ENCODE peak calls at places on chromosomes 5 and 9, in five cellular contexts. One of them, this sample, is unnamed.

GRCh38 chr5:387491-388265 is 55.3 kb upstream of the EXOC3 start:
- DNase-seq in Panc1: no peak
- DNase-seq in thyroid gland: no peak
- DNase-seq in uterus: no peak
- DNase-seq in CD8-positive, alpha-beta memory T cell: no peak
- DNase-seq in this sample: no peak

GRCh38 chr5:110900829-110901228 is 162.0 kb downstream of the SLC25A46 start:
- DNase-seq in Panc1: peak; percentile 73
- DNase-seq in thyroid gland: no peak
- DNase-seq in uterus: no peak
- DNase-seq in CD8-positive, alpha-beta memory T cell: no peak
- DNase-seq in this sample: no peak

GRCh38 chr5:123157797-123158528 is 68.9 kb downstream of the PRDM6 start:
- DNase-seq in Panc1: no peak
- DNase-seq in thyroid gland: no peak
- DNase-seq in uterus: no peak
- DNase-seq in CD8-positive, alpha-beta memory T cell: no peak
- DNase-seq in this sample: peak; percentile 61

GRCh38 chr9:69898714-69899209 is 78.1 kb downstream of the CFAP95 start:
- DNase-seq in Panc1: no peak
- DNase-seq in thyroid gland: no peak
- DNase-seq in uterus: no peak
- DNase-seq in CD8-positive, alpha-beta memory T cell: no peak
- DNase-seq in this sample: no peak

GRCh38 chr5:54311178-54311811 is 922 bp upstream of the ARL15 start:
- DNase-seq in Panc1: no peak
- DNase-seq in thyroid gland: peak; percentile 12
- DNase-seq in uterus: no peak
- DNase-seq in CD8-positive, alpha-beta memory T cell: no peak
- DNase-seq in this sample: peak; percentile 47

GRCh38 chr5:38923661-38924451 is 78.0 kb downstream of the OSMR start:
- DNase-seq in Panc1: no peak
- DNase-seq in thyroid gland: no peak
- DNase-seq in uterus: no peak
- DNase-seq in CD8-positive, alpha-beta memory T cell: no peak
- DNase-seq in this sample: no peak

GRCh38 chr5:116418016-116418415 is 156.6 kb downstream of the SEMA6A start:
- DNase-seq in Panc1: no peak
- DNase-seq in thyroid gland: no peak
- DNase-seq in uterus: no peak
- DNase-seq in CD8-positive, alpha-beta memory T cell: no peak
- DNase-seq in this sample: no peak

GRCh38 chr5:94385767-94386166 is 232.6 kb downstream of the KIAA0825 start:
- DNase-seq in Panc1: no peak
- DNase-seq in thyroid gland: no peak
- DNase-seq in uterus: no peak
- DNase-seq in CD8-positive, alpha-beta memory T cell: no peak
- DNase-seq in this sample: no peak

GRCh38 chr9:16732546-16732945 is 137.9 kb downstream of the BNC2 start:
- DNase-seq in Panc1: no peak
- DNase-seq in thyroid gland: no peak
- DNase-seq in uterus: no peak
- DNase-seq in CD8-positive, alpha-beta memory T cell: no peak
- DNase-seq in this sample: no peak

GRCh38 chr9:85740821-85741111 is 988 bp downstream of the AGTPBP1 start:
- DNase-seq in Panc1: no peak
- DNase-seq in thyroid gland: no peak
- DNase-seq in uterus: no peak
- DNase-seq in CD8-positive, alpha-beta memory T cell: no peak
- DNase-seq in this sample: no peak

GRCh38 chr9:93010056-93010455 is 48.4 kb upstream of the SUSD3 start:
- DNase-seq in Panc1: no peak
- DNase-seq in thyroid gland: no peak
- DNase-seq in uterus: no peak
- DNase-seq in CD8-positive, alpha-beta memory T cell: no peak
- DNase-seq in this sample: no peak

GRCh38 chr5:139038618-139039305 is 159.4 kb downstream of the SIL1 start:
- DNase-seq in Panc1: no peak
- DNase-seq in thyroid gland: no peak
- DNase-seq in uterus: no peak
- DNase-seq in CD8-positive, alpha-beta memory T cell: no peak
- DNase-seq in this sample: no peak

GRCh38 chr9:136018257-136019031 is 57.3 kb upstream of the UBAC1 start:
- DNase-seq in Panc1: no peak
- DNase-seq in thyroid gland: no peak
- DNase-seq in uterus: peak; percentile 13
- DNase-seq in CD8-positive, alpha-beta memory T cell: no peak
- DNase-seq in this sample: no peak

GRCh38 chr9:111897831-111898144 is 1.2 kb downstream of the UGCG start:
- DNase-seq in Panc1: no peak
- DNase-seq in thyroid gland: no peak
- DNase-seq in uterus: no peak
- DNase-seq in CD8-positive, alpha-beta memory T cell: no peak
- DNase-seq in this sample: peak; percentile 42

GRCh38 chr5:58019614-58020013 is 440.3 kb downstream of the PLK2 start:
- DNase-seq in Panc1: no peak
- DNase-seq in thyroid gland: peak; percentile 30
- DNase-seq in uterus: peak; percentile 20
- DNase-seq in CD8-positive, alpha-beta memory T cell: no peak
- DNase-seq in this sample: peak; percentile 83

GRCh38 chr9:14313378-14313940 is 482 bp downstream of the NFIB start:
- DNase-seq in Panc1: no peak
- DNase-seq in thyroid gland: peak; percentile 30
- DNase-seq in uterus: no peak
- DNase-seq in CD8-positive, alpha-beta memory T cell: no peak
- DNase-seq in this sample: peak; percentile 68

GRCh38 chr9:127178646-127179632 is 56.5 kb upstream of the ANGPTL2 start:
- DNase-seq in Panc1: no peak
- DNase-seq in thyroid gland: peak; percentile 33
- DNase-seq in uterus: peak; percentile 32
- DNase-seq in CD8-positive, alpha-beta memory T cell: no peak
- DNase-seq in this sample: no peak

GRCh38 chr5:31663519-31663918 is 24.6 kb downstream of the PDZD2 start:
- DNase-seq in Panc1: no peak
- DNase-seq in thyroid gland: no peak
- DNase-seq in uterus: no peak
- DNase-seq in CD8-positive, alpha-beta memory T cell: no peak
- DNase-seq in this sample: peak; percentile 44

GRCh38 chr5:96601811-96602244 is 60.3 kb upstream of the CAST start:
- DNase-seq in Panc1: peak; percentile 67
- DNase-seq in thyroid gland: peak; percentile 19
- DNase-seq in uterus: peak; percentile 20
- DNase-seq in CD8-positive, alpha-beta memory T cell: peak; percentile 62
- DNase-seq in this sample: peak; percentile 78

GRCh38 chr5:88674262-88675158 is 208.5 kb downstream of the MEF2C start:
- DNase-seq in Panc1: no peak
- DNase-seq in thyroid gland: no peak
- DNase-seq in uterus: no peak
- DNase-seq in CD8-positive, alpha-beta memory T cell: no peak
- DNase-seq in this sample: peak; percentile 56

GRCh38 chr5:152625696-152626095 is 220.6 kb upstream of the NMUR2 start:
- DNase-seq in Panc1: no peak
- DNase-seq in thyroid gland: no peak
- DNase-seq in uterus: no peak
- DNase-seq in CD8-positive, alpha-beta memory T cell: no peak
- DNase-seq in this sample: no peak

GRCh38 chr5:105132578-105132977 is 1570.0 kb upstream of the NUDT12 start:
- DNase-seq in Panc1: no peak
- DNase-seq in thyroid gland: no peak
- DNase-seq in uterus: no peak
- DNase-seq in CD8-positive, alpha-beta memory T cell: no peak
- DNase-seq in this sample: no peak

GRCh38 chr9:36165766-36166149 is 3.4 kb upstream of the CCIN start:
- DNase-seq in Panc1: no peak
- DNase-seq in thyroid gland: no peak
- DNase-seq in uterus: no peak
- DNase-seq in CD8-positive, alpha-beta memory T cell: no peak
- DNase-seq in this sample: peak; percentile 45

GRCh38 chr9:109382182-109382581 is 61.3 kb upstream of the EPB41L4B start:
- DNase-seq in Panc1: no peak
- DNase-seq in thyroid gland: no peak
- DNase-seq in uterus: no peak
- DNase-seq in CD8-positive, alpha-beta memory T cell: no peak
- DNase-seq in this sample: no peak

GRCh38 chr5:141742866-141743651 is 61.0 kb upstream of the ARAP3 start:
- DNase-seq in Panc1: no peak
- DNase-seq in thyroid gland: peak; percentile 37
- DNase-seq in uterus: no peak
- DNase-seq in CD8-positive, alpha-beta memory T cell: no peak
- DNase-seq in this sample: peak; percentile 78

GRCh38 chr9:88197781-88198345 is 59.6 kb upstream of the SPATA31C2 start:
- DNase-seq in Panc1: peak; percentile 51
- DNase-seq in thyroid gland: no peak
- DNase-seq in uterus: no peak
- DNase-seq in CD8-positive, alpha-beta memory T cell: no peak
- DNase-seq in this sample: peak; percentile 69

GRCh38 chr5:109113608-109114007 is 296.2 kb downstream of the PJA2 start:
- DNase-seq in Panc1: no peak
- DNase-seq in thyroid gland: no peak
- DNase-seq in uterus: no peak
- DNase-seq in CD8-positive, alpha-beta memory T cell: no peak
- DNase-seq in this sample: no peak

GRCh38 chr5:154143121-154143725 is 47.3 kb upstream of the GALNT10 start:
- DNase-seq in Panc1: no peak
- DNase-seq in thyroid gland: no peak
- DNase-seq in uterus: no peak
- DNase-seq in CD8-positive, alpha-beta memory T cell: no peak
- DNase-seq in this sample: no peak

GRCh38 chr9:16368425-16369087 is 501.9 kb downstream of the BNC2 start:
- DNase-seq in Panc1: no peak
- DNase-seq in thyroid gland: no peak
- DNase-seq in uterus: no peak
- DNase-seq in CD8-positive, alpha-beta memory T cell: no peak
- DNase-seq in this sample: no peak

GRCh38 chr9:136105398-136106135 is 10.5 kb upstream of the NACC2 start:
- DNase-seq in Panc1: no peak
- DNase-seq in thyroid gland: no peak
- DNase-seq in uterus: no peak
- DNase-seq in CD8-positive, alpha-beta memory T cell: no peak
- DNase-seq in this sample: no peak

GRCh38 chr5:87110721-87111120 is 157.0 kb upstream of the RASA1 start:
- DNase-seq in Panc1: no peak
- DNase-seq in thyroid gland: no peak
- DNase-seq in uterus: no peak
- DNase-seq in CD8-positive, alpha-beta memory T cell: no peak
- DNase-seq in this sample: no peak

GRCh38 chr5:157303667-157304327 is 37.9 kb downstream of the CYFIP2 start:
- DNase-seq in Panc1: no peak
- DNase-seq in thyroid gland: peak; percentile 32
- DNase-seq in uterus: no peak
- DNase-seq in CD8-positive, alpha-beta memory T cell: peak; percentile 61
- DNase-seq in this sample: no peak

GRCh38 chr9:79687131-79687447 is 115.3 kb downstream of the TLE4 start:
- DNase-seq in Panc1: no peak
- DNase-seq in thyroid gland: no peak
- DNase-seq in uterus: no peak
- DNase-seq in CD8-positive, alpha-beta memory T cell: peak; percentile 48
- DNase-seq in this sample: no peak

GRCh38 chr5:177474845-177475562 is 1.6 kb upstream of the DBN1 start:
- DNase-seq in Panc1: no peak
- DNase-seq in thyroid gland: no peak
- DNase-seq in uterus: peak; percentile 25
- DNase-seq in CD8-positive, alpha-beta memory T cell: no peak
- DNase-seq in this sample: no peak

GRCh38 chr5:68548959-68549676 is 333.6 kb downstream of the PIK3R1 start:
- DNase-seq in Panc1: no peak
- DNase-seq in thyroid gland: no peak
- DNase-seq in uterus: peak; percentile 66
- DNase-seq in CD8-positive, alpha-beta memory T cell: no peak
- DNase-seq in this sample: no peak

GRCh38 chr5:11563822-11564221 is 340.4 kb downstream of the CTNND2 start:
- DNase-seq in Panc1: no peak
- DNase-seq in thyroid gland: no peak
- DNase-seq in uterus: no peak
- DNase-seq in CD8-positive, alpha-beta memory T cell: no peak
- DNase-seq in this sample: no peak
- H3K27ac ChIP-seq in Panc1: no peak overlapping the region
- H3K27ac ChIP-seq in thyroid gland: no peak overlapping the region
- H3K27ac ChIP-seq in uterus: no peak overlapping the region
- H3K27ac ChIP-seq in CD8-positive, alpha-beta memory T cell: no peak overlapping the region
- H3K27ac ChIP-seq in this sample: no peak overlapping the region

DNA sequence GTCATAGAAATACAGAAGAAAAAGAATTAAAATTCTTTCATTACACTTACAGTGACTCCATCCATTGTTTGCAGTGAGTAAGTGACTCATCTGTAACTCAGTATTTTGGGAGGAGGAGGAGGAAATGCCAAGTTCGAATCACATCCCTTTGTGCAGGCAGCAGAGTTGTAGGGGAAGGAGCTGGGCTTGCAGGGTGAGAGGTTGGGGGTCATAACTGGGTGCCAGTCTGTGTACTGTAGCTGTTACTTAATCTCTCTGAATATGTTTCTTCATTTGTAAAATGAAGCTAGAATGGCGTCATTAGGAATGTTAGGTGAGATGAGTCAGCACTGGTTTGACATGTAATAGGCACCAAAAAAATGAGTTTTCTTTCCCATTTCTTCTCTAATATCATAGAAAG is 235.7 kb upstream of the ADAMTSL1 start:
- DNase-seq in Panc1: peak; percentile 45
- DNase-seq in thyroid gland: no peak
- DNase-seq in uterus: no peak
- DNase-seq in CD8-positive, alpha-beta memory T cell: no peak
- DNase-seq in this sample: no peak
- H3K4me3 ChIP-seq in Panc1: no peak overlapping the region
- H3K4me3 ChIP-seq in thyroid gland: no peak overlapping the region
- H3K4me3 ChIP-seq in uterus: no peak overlapping the region
- H3K4me3 ChIP-seq in CD8-positive, alpha-beta memory T cell: no peak overlapping the region
- H3K4me3 ChIP-seq in this sample: no peak overlapping the region

DNA sequence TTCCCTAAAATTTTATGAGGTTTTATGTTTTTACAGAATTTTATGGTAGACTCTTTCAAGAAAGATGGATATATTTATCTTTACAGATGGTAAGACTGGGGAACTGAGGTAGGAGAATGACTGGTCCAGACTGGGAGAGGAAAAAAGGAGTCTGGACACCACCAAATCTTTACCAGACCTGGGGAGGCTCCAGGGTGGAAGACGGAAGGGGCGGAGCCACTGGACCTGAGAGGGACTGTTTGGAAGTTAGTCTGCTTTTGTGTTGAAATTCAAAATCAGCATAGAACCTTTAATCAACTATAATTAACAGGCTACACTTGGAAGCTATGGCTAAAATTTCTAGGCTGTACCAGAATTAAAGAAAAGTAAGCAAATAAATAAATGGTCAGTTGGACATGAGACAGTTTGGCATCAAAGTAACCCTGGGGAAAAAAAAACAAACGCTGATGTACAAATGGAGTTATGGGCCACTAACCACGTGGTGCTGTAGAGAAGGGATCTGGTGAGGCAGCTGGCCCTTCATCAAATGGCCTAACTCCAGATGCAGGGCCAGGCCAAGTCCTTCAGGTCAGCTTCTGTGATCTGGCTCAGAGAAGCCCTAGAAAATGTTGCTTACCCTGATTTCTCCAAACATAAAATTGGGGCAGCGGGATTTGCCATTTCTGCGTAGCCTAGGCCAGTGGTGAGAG is 155.2 kb downstream of the ARSB start:
- DNase-seq in Panc1: no peak
- DNase-seq in thyroid gland: peak; percentile 92
- DNase-seq in uterus: peak; percentile 81
- DNase-seq in CD8-positive, alpha-beta memory T cell: no peak
- DNase-seq in this sample: peak; percentile 43
- H3K27ac ChIP-seq in Panc1: no peak overlapping the region
- H3K27ac ChIP-seq in thyroid gland: peak overlapping the region; percentile 43
- H3K27ac ChIP-seq in uterus: peak overlapping the region; percentile 61
- H3K27ac ChIP-seq in CD8-positive, alpha-beta memory T cell: no peak overlapping the region
- H3K27ac ChIP-seq in this sample: no peak overlapping the region

GRCh38 chr5:73299665-73300435 is 126.9 kb downstream of the TMEM174 start:
- DNase-seq in Panc1: no peak
- DNase-seq in thyroid gland: no peak
- DNase-seq in uterus: no peak
- DNase-seq in CD8-positive, alpha-beta memory T cell: no peak
- DNase-seq in this sample: no peak
- H3K4me3 ChIP-seq in Panc1: peak overlapping the region; percentile 52
- H3K4me3 ChIP-seq in thyroid gland: no peak overlapping the region
- H3K4me3 ChIP-seq in uterus: no peak overlapping the region
- H3K4me3 ChIP-seq in CD8-positive, alpha-beta memory T cell: no peak overlapping the region
- H3K4me3 ChIP-seq in this sample: no peak overlapping the region

This sample was measured in cardiac muscle cell.